ENCODE peak calls at places on chromosomes 12 and 14, in ten cellular contexts. One of them, this sample, is unnamed.

GRCh38 chr14:73311710-73312035 is 74.4 kb downstream of the PAPLN start:
- DNase-seq in naive thymus-derived CD4-positive, alpha-beta T cell: no peak
- DNase-seq in activated CD8-positive, alpha-beta memory T cell treated with anti-CD3 and anti-CD28 coated beads, Interleukin-2, amount 50 U/mL, for 48 hours: no peak
- DNase-seq in CD4-positive, alpha-beta T cell: no peak
- DNase-seq in activated naive CD4-positive, alpha-beta T cell treated with Interleukin-2 at 50 U/mL for 16 hours: no peak
- DNase-seq in HFF-Myc: no peak
- DNase-seq in stimulated activated CD4-positive, alpha-beta T cell treated with anti-CD3 and anti-CD28 coated beads, Interleukin-2, amount 100 ng/mL, for 24 hours: no peak
- DNase-seq in heart left ventricle: no peak
- DNase-seq in body of pancreas: no peak
- DNase-seq in RPMI7951: no peak
- DNase-seq in this sample: no peak

GRCh38 chr12:45409966-45410365 is 194.1 kb downstream of the ANO6 start:
- DNase-seq in naive thymus-derived CD4-positive, alpha-beta T cell: no peak
- DNase-seq in activated CD8-positive, alpha-beta memory T cell treated with anti-CD3 and anti-CD28 coated beads, Interleukin-2, amount 50 U/mL, for 48 hours: no peak
- DNase-seq in CD4-positive, alpha-beta T cell: no peak
- DNase-seq in activated naive CD4-positive, alpha-beta T cell treated with Interleukin-2 at 50 U/mL for 16 hours: no peak
- DNase-seq in HFF-Myc: no peak
- DNase-seq in stimulated activated CD4-positive, alpha-beta T cell treated with anti-CD3 and anti-CD28 coated beads, Interleukin-2, amount 100 ng/mL, for 24 hours: no peak
- DNase-seq in heart left ventricle: peak; percentile 61
- DNase-seq in body of pancreas: no peak
- DNase-seq in RPMI7951: peak; percentile 77
- DNase-seq in this sample: peak; percentile 61

GRCh38 chr12:107359382-107359781 is 266.0 kb upstream of the CRY1 start:
- DNase-seq in naive thymus-derived CD4-positive, alpha-beta T cell: no peak
- DNase-seq in activated CD8-positive, alpha-beta memory T cell treated with anti-CD3 and anti-CD28 coated beads, Interleukin-2, amount 50 U/mL, for 48 hours: no peak
- DNase-seq in CD4-positive, alpha-beta T cell: no peak
- DNase-seq in activated naive CD4-positive, alpha-beta T cell treated with Interleukin-2 at 50 U/mL for 16 hours: no peak
- DNase-seq in HFF-Myc: no peak
- DNase-seq in stimulated activated CD4-positive, alpha-beta T cell treated with anti-CD3 and anti-CD28 coated beads, Interleukin-2, amount 100 ng/mL, for 24 hours: no peak
- DNase-seq in heart left ventricle: no peak
- DNase-seq in body of pancreas: no peak
- DNase-seq in RPMI7951: peak; percentile 88
- DNase-seq in this sample: peak; percentile 66

GRCh38 chr14:64450255-64450654 is 15.0 kb upstream of the AKAP5 start:
- DNase-seq in naive thymus-derived CD4-positive, alpha-beta T cell: no peak
- DNase-seq in activated CD8-positive, alpha-beta memory T cell treated with anti-CD3 and anti-CD28 coated beads, Interleukin-2, amount 50 U/mL, for 48 hours: no peak
- DNase-seq in CD4-positive, alpha-beta T cell: no peak
- DNase-seq in activated naive CD4-positive, alpha-beta T cell treated with Interleukin-2 at 50 U/mL for 16 hours: no peak
- DNase-seq in HFF-Myc: no peak
- DNase-seq in stimulated activated CD4-positive, alpha-beta T cell treated with anti-CD3 and anti-CD28 coated beads, Interleukin-2, amount 100 ng/mL, for 24 hours: no peak
- DNase-seq in heart left ventricle: no peak
- DNase-seq in body of pancreas: no peak
- DNase-seq in RPMI7951: no peak
- DNase-seq in this sample: no peak

GRCh38 chr12:57235728-57236131 is 6.2 kb downstream of the SHMT2 start:
- DNase-seq in naive thymus-derived CD4-positive, alpha-beta T cell: no peak
- DNase-seq in activated CD8-positive, alpha-beta memory T cell treated with anti-CD3 and anti-CD28 coated beads, Interleukin-2, amount 50 U/mL, for 48 hours: no peak
- DNase-seq in CD4-positive, alpha-beta T cell: no peak
- DNase-seq in activated naive CD4-positive, alpha-beta T cell treated with Interleukin-2 at 50 U/mL for 16 hours: no peak
- DNase-seq in HFF-Myc: no peak
- DNase-seq in stimulated activated CD4-positive, alpha-beta T cell treated with anti-CD3 and anti-CD28 coated beads, Interleukin-2, amount 100 ng/mL, for 24 hours: no peak
- DNase-seq in heart left ventricle: no peak
- DNase-seq in body of pancreas: no peak
- DNase-seq in RPMI7951: no peak
- DNase-seq in this sample: no peak

GRCh38 chr14:42884100-42884499 is 1277.4 kb downstream of the LRFN5 start:
- DNase-seq in naive thymus-derived CD4-positive, alpha-beta T cell: no peak
- DNase-seq in activated CD8-positive, alpha-beta memory T cell treated with anti-CD3 and anti-CD28 coated beads, Interleukin-2, amount 50 U/mL, for 48 hours: no peak
- DNase-seq in CD4-positive, alpha-beta T cell: no peak
- DNase-seq in activated naive CD4-positive, alpha-beta T cell treated with Interleukin-2 at 50 U/mL for 16 hours: no peak
- DNase-seq in HFF-Myc: peak; percentile 33
- DNase-seq in stimulated activated CD4-positive, alpha-beta T cell treated with anti-CD3 and anti-CD28 coated beads, Interleukin-2, amount 100 ng/mL, for 24 hours: no peak
- DNase-seq in heart left ventricle: no peak
- DNase-seq in body of pancreas: no peak
- DNase-seq in RPMI7951: peak; percentile 0
- DNase-seq in this sample: no peak

GRCh38 chr12:51358496-51358895 is 12.0 kb upstream of the CELA1 start:
- DNase-seq in naive thymus-derived CD4-positive, alpha-beta T cell: no peak
- DNase-seq in activated CD8-positive, alpha-beta memory T cell treated with anti-CD3 and anti-CD28 coated beads, Interleukin-2, amount 50 U/mL, for 48 hours: no peak
- DNase-seq in CD4-positive, alpha-beta T cell: no peak
- DNase-seq in activated naive CD4-positive, alpha-beta T cell treated with Interleukin-2 at 50 U/mL for 16 hours: no peak
- DNase-seq in HFF-Myc: no peak
- DNase-seq in stimulated activated CD4-positive, alpha-beta T cell treated with anti-CD3 and anti-CD28 coated beads, Interleukin-2, amount 100 ng/mL, for 24 hours: no peak
- DNase-seq in heart left ventricle: no peak
- DNase-seq in body of pancreas: no peak
- DNase-seq in RPMI7951: no peak
- DNase-seq in this sample: no peak

GRCh38 chr12:67916266-67916970 is 72.8 kb upstream of the IFNG-AS1 start:
- DNase-seq in naive thymus-derived CD4-positive, alpha-beta T cell: no peak
- DNase-seq in activated CD8-positive, alpha-beta memory T cell treated with anti-CD3 and anti-CD28 coated beads, Interleukin-2, amount 50 U/mL, for 48 hours: no peak
- DNase-seq in CD4-positive, alpha-beta T cell: no peak
- DNase-seq in activated naive CD4-positive, alpha-beta T cell treated with Interleukin-2 at 50 U/mL for 16 hours: no peak
- DNase-seq in HFF-Myc: no peak
- DNase-seq in stimulated activated CD4-positive, alpha-beta T cell treated with anti-CD3 and anti-CD28 coated beads, Interleukin-2, amount 100 ng/mL, for 24 hours: no peak
- DNase-seq in heart left ventricle: no peak
- DNase-seq in body of pancreas: no peak
- DNase-seq in RPMI7951: no peak
- DNase-seq in this sample: peak; percentile 46

GRCh38 chr12:3213171-3213570 is 136.0 kb downstream of the TSPAN9 start:
- DNase-seq in naive thymus-derived CD4-positive, alpha-beta T cell: no peak
- DNase-seq in activated CD8-positive, alpha-beta memory T cell treated with anti-CD3 and anti-CD28 coated beads, Interleukin-2, amount 50 U/mL, for 48 hours: no peak
- DNase-seq in CD4-positive, alpha-beta T cell: no peak
- DNase-seq in activated naive CD4-positive, alpha-beta T cell treated with Interleukin-2 at 50 U/mL for 16 hours: no peak
- DNase-seq in HFF-Myc: no peak
- DNase-seq in stimulated activated CD4-positive, alpha-beta T cell treated with anti-CD3 and anti-CD28 coated beads, Interleukin-2, amount 100 ng/mL, for 24 hours: no peak
- DNase-seq in heart left ventricle: peak; percentile 79
- DNase-seq in body of pancreas: no peak
- DNase-seq in RPMI7951: no peak
- DNase-seq in this sample: no peak